ENCODE peak calls at places on chromosomes 3 and 15, in five cellular contexts. K, O, W, B and F are unnamed samples.

GRCh38 chr15:25437751-25438600 is 848 bp downstream of the UBE3A start:
- DNase-seq in K (peak; percentile 86), O (peak; percentile 89), W (peak; percentile 27), B (peak; percentile 51), F (peak; percentile 31)

GRCh38 chr15:48493084-48493762 is 152.3 kb downstream of the FBN1 start:
- DNase-seq in K (no peak), O (no peak), W (no peak), B (peak; percentile 91), F (peak; percentile 65)

GRCh38 chr3:6526861-6527260 is 334.1 kb upstream of the GRM7 start:
- DNase-seq in K (no peak), O (no peak), W (no peak), B (no peak), F (no peak)

GRCh38 chr15:99963096-99963825 is 230.0 kb upstream of the LYSMD4 start:
- DNase-seq in K (no peak), O (no peak), W (no peak), B (no peak), F (no peak)

GRCh38 chr15:98292442-98293240 is 332.1 kb downstream of the ARRDC4 start:
- DNase-seq in K (peak; percentile 17), O (peak; percentile 74), W (peak; percentile 8), B (peak; percentile 7), F (peak; percentile 39)

GRCh38 chr3:138862531-138862923 is 27.8 kb upstream of the PIK3CB start:
- DNase-seq in K (no peak), O (peak; percentile 14), W (no peak), B (no peak), F (no peak)

GRCh38 chr3:2957115-2957514 is 153.1 kb downstream of the IL5RA start:
- DNase-seq in K (no peak), O (no peak), W (no peak), B (no peak), F (no peak)

GRCh38 chr3:55481918-55482495 is 5.1 kb downstream of the WNT5A start:
- DNase-seq in K (peak; percentile 37), O (peak; percentile 75), W (no peak), B (peak; percentile 60), F (no peak)

GRCh38 chr15:63986751-63987341 is 59.4 kb downstream of the DAPK2 start:
- DNase-seq in K (peak; percentile 77), O (no peak), W (no peak), B (no peak), F (no peak)

GRCh38 chr3:150875548-150875947 is 29.7 kb downstream of the MINDY4B start:
- DNase-seq in K (no peak), O (no peak), W (no peak), B (no peak), F (no peak)

GRCh38 chr3:141876381-141876890 is at the start of gene ATP1B3:
- DNase-seq in K (peak; percentile 95), O (peak; percentile 88), W (peak; percentile 85), B (peak; percentile 87), F (peak; percentile 86)

GRCh38 chr3:35487396-35487795 is 151.9 kb upstream of the ARPP21 start:
- DNase-seq in K (no peak), O (no peak), W (no peak), B (no peak), F (no peak)

GRCh38 chr15:48650931-48651330 is 5.4 kb upstream of the FBN1 start:
- DNase-seq in K (no peak), O (no peak), W (no peak), B (no peak), F (no peak)

GRCh38 chr3:186870421-186871201 is 28.1 kb downstream of the ADIPOQ start:
- DNase-seq in K (no peak), O (no peak), W (no peak), B (no peak), F (no peak)

GRCh38 chr3:27978440-27978839 is 256.3 kb upstream of the EOMES start:
- DNase-seq in K (no peak), O (no peak), W (no peak), B (no peak), F (no peak)

GRCh38 chr15:45110256-45110820 is 3.6 kb downstream of the DUOX2 start:
- DNase-seq in K (no peak), O (no peak), W (no peak), B (no peak), F (no peak)

GRCh38 chr15:67372563-67372962 is 118.0 kb downstream of the IQCH start:
- DNase-seq in K (no peak), O (peak; percentile 28), W (no peak), B (no peak), F (no peak)

GRCh38 chr15:23422946-23423708 is 23.9 kb downstream of the GOLGA6L2 start:
- DNase-seq in K (no peak), O (no peak), W (no peak), B (no peak), F (no peak)

GRCh38 chr3:133037440-133037839 is 751 bp upstream of the TMEM108 start:
- DNase-seq in K (no peak), O (no peak), W (no peak), B (no peak), F (no peak)